ENCODE peak calls at places on chromosomes 3 and 15, in four cellular contexts. J, U, F and C are unnamed samples. For H3K4me1, the result is how much of the 10 kb centered on the place peaks cover.

GRCh38 chr3:101631397-101631796 is 45.5 kb downstream of the ZBTB11 start:
- DNase-seq in J (no peak), U (no peak), F (no peak), C (no peak)

GRCh38 chr3:38046027-38046426 is 7.0 kb downstream of the DLEC1 start:
- DNase-seq in J (no peak), U (no peak), F (no peak), C (no peak)

GRCh38 chr15:81049835-81050234 is 49.1 kb downstream of the TLNRD1 start:
- DNase-seq in J (peak), U (no peak), F (no peak), C (no peak)

GRCh38 chr15:71654714-71655174 is 155.6 kb upstream of the NR2E3 start:
- DNase-seq in J (peak), U (no peak), F (no peak), C (no peak)

GRCh38 chr3:51711352-51712019 is 4.6 kb downstream of the GRM2 start:
- DNase-seq in J (no peak), U (no peak), F (no peak), C (no peak)

GRCh38 chr3:149352556-149352955 is 19.1 kb upstream of the TM4SF18 start:
- DNase-seq in J (peak), U (peak), F (peak), C (no peak)

GRCh38 chr15:83930813-83931212 is 276.9 kb downstream of the ADAMTSL3 start:
- DNase-seq in J (peak), U (no peak), F (no peak), C (no peak)

GRCh38 chr15:57697588-57697987 is 8.9 kb upstream of the POLR2M start:
- DNase-seq in J (no peak), U (no peak), F (peak), C (peak)

GRCh38 chr15:85010472-85011209 is 29.0 kb downstream of the PDE8A start:
- DNase-seq in J (no peak), U (no peak), F (no peak), C (no peak)

GRCh38 chr3:177831361-177831760 is 634.1 kb upstream of the TBL1XR1 start:
- DNase-seq in J (no peak), U (no peak), F (no peak), C (no peak)

GRCh38 chr3:120274739-120275167 is 10.3 kb downstream of the GPR156 start:
- DNase-seq in J (peak), U (no peak), F (peak), C (peak)

GRCh38 chr15:25735550-25736384 is 127.4 kb downstream of the ATP10A start:
- DNase-seq in J (no peak), U (no peak), F (no peak), C (no peak)

GRCh38 chr15:75307778-75308390 is 25.2 kb downstream of the GOLGA6D start:
- DNase-seq in J (peak), U (peak), F (no peak), C (no peak)

GRCh38 chr3:175573226-175573625 is 714.1 kb downstream of the NAALADL2 start:
- DNase-seq in J (no peak), U (no peak), F (no peak), C (no peak)

GRCh38 chr3:1587426-1587825 is 494.6 kb downstream of the CNTN6 start:
- DNase-seq in J (no peak), U (no peak), F (no peak), C (no peak)

GRCh38 chr3:37907371-37907770 is 45.7 kb downstream of the CTDSPL start:
- DNase-seq in J (no peak), U (no peak), F (no peak), C (no peak)

GRCh38 chr3:46892285-46893145 is 15.0 kb downstream of the PTH1R start:
- DNase-seq in J (no peak), U (peak), F (peak), C (peak)

GRCh38 chr3:128449111-128449638 is 17.5 kb downstream of the DNAJB8 start:
- DNase-seq in J (no peak), U (no peak), F (no peak), C (no peak)

GRCh38 chr3:191499307-191500125 is 38.6 kb downstream of the PYDC2 start:
- DNase-seq in J (no peak), U (peak), F (peak), C (peak)

GRCh38 chr3:150737874-150738679 is 24.9 kb downstream of the SIAH2 start:
- DNase-seq in J (peak), U (peak), F (peak), C (peak)

GRCh38 chr15:52217186-52217585 is 26.0 kb upstream of the GNB5 start:
- DNase-seq in J (no peak), U (peak), F (no peak), C (no peak)
- TF ChIP-seq CTCF in J (peak), U (peak), F (no peak), C (no peak)

GRCh38 chr3:13637953-13638352 is 89.0 kb downstream of the FBLN2 start:
- DNase-seq in J (no peak), U (no peak), F (no peak), C (no peak)

GRCh38 chr3:13636874-13637273 is 87.9 kb downstream of the FBLN2 start:
- DNase-seq in J (no peak), U (no peak), F (no peak), C (no peak)

GRCh38 chr3:13637311-13637891 is 88.5 kb downstream of the FBLN2 start:
- DNase-seq in J (no peak), U (no peak), F (no peak), C (no peak)

GRCh38 chr3:13634615-13635014 is 85.7 kb downstream of the FBLN2 start:
- DNase-seq in J (no peak), U (no peak), F (no peak), C (no peak)

DNA sequence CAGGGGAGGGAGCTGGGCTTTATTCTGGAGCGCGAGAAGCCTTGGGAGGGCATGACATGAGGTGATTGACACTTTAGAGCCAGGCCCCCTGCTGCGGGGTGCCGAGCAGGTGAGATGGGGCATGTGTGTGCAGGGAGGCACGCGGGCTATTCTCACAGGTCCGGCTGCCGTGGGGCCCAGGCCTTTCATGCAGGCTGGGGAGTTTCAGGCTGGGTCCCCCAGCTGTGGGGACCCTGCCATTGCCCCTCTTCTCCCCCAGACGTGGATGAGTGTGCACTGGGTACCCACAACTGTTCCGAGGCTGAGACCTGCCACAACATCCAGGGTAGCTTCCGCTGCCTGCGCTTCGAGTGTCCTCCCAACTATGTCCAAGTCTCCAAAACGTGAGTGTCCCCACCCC is 87.3 kb downstream of the FBLN2 start:
- DNase-seq in J (no peak), U (no peak), F (no peak), C (no peak)
- H3K9ac ChIP-seq in J (no peak), U (no peak), F (no peak), C (no peak)

GRCh38 chr3:31230834-31231233 is 301.9 kb upstream of the STT3B start:
- DNase-seq in J (no peak), U (no peak), F (no peak), C (no peak)
- H3K4me1 ChIP-seq in J (under half), U (under half), F (under half), C (under half)

GRCh38 chr3:122679085-122679466 is 1.6 kb upstream of the PARP14 start:
- DNase-seq in J (peak), U (peak), F (peak), C (peak)

GRCh38 chr3:122678496-122678895 is 2.1 kb upstream of the PARP14 start:
- DNase-seq in J (no peak), U (no peak), F (no peak), C (no peak)

GRCh38 chr3:122680381-122681293 is at the start of gene PARP14:
- DNase-seq in J (peak), U (peak), F (peak), C (peak)

GRCh38 chr3:122681294-122682015 is 816 bp downstream of the PARP14 start:
- DNase-seq in J (no peak), U (peak), F (peak), C (no peak)

GRCh38 chr3:122679467-122680291 is 960 bp upstream of the PARP14 start:
- DNase-seq in J (no peak), U (peak), F (peak), C (no peak)
- TF ChIP-seq CTCF in J (no peak), U (no peak), F (no peak), C (no peak)

GRCh38 chr3:184562875-184563568 is 1.4 kb downstream of the EPHB3 start:
- DNase-seq in J (no peak), U (no peak), F (peak), C (peak)

GRCh38 chr3:184563941-184564684 is 2.5 kb downstream of the EPHB3 start:
- DNase-seq in J (no peak), U (no peak), F (no peak), C (no peak)

GRCh38 chr3:184563569-184563925 is 2.0 kb downstream of the EPHB3 start:
- DNase-seq in J (no peak), U (no peak), F (no peak), C (no peak)

GRCh38 chr3:184565421-184566211 is 4.0 kb downstream of the EPHB3 start:
- DNase-seq in J (no peak), U (no peak), F (peak), C (peak)

GRCh38 chr3:184564685-184565385 is 3.2 kb downstream of the EPHB3 start:
- DNase-seq in J (no peak), U (no peak), F (no peak), C (no peak)
- H3K9ac ChIP-seq in J (no peak), U (no peak), F (no peak), C (peak)

GRCh38 chr15:36896949-36897348 is 203.4 kb downstream of the MEIS2 start:
- DNase-seq in J (no peak), U (no peak), F (no peak), C (no peak)
- H3K4me1 ChIP-seq in J (under half), U (under half), F (under half), C (under half)

GRCh38 chr15:63035977-63036376 is 6.6 kb upstream of the TPM1 start:
- DNase-seq in J (no peak), U (no peak), F (no peak), C (no peak)
- TF ChIP-seq CTCF in J (peak), U (peak), F (no peak), C (no peak)

DNA sequence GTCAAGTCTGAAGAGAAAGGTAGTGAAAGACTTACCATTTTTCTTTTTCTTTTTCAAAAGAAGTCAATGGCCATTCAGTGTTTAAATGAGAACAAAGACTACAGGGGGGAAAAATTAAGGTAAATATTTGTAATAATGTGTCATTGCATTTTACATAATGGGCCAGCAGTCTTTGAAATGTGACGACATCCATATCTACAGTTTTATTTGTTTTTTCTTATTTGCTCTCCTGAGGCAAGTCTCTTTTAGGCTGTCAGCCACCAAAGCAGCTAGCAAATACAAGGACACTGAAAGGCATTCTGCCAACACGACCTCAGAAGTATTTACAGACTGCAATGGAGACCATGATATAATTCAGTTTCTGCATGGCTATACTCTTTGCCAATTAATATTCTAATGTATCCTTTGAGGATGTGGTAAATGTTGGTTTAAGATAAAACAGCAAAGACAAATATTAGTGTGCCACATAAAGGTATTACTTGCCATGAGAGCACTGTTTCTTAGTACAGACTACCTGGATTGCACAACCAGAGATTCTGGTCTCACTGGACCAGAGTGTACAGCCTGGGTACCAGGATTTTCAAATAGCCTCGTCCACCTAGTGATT is 307.0 kb upstream of the THBS1 start:
- DNase-seq in J (peak), U (no peak), F (peak), C (peak)
- H3K9ac ChIP-seq in J (peak), U (no peak), F (no peak), C (no peak)